ENCODE peak calls at places on chromosome 9, in four cellular contexts. One of them, this sample, is unnamed.

GRCh38 chr9:14554866-14555265 is 138.4 kb downstream of the ZDHHC21 start:
- DNase-seq in K562: no peak
- DNase-seq in IMR-90: no peak
- DNase-seq in GM12878: no peak
- DNase-seq in this sample: peak

GRCh38 chr9:84111726-84112125 is 131.1 kb downstream of the RMI1 start:
- DNase-seq in GM12878: no peak
- DNase-seq in K562: no peak
- DNase-seq in IMR-90: no peak
- DNase-seq in this sample: no peak

GRCh38 chr9:88007291-88007650 is 32.9 kb upstream of the CDK20 start:
- DNase-seq in IMR-90: no peak
- DNase-seq in K562: no peak
- DNase-seq in GM12878: no peak
- DNase-seq in this sample: no peak

GRCh38 chr9:7363777-7364477 is 435.7 kb downstream of the DMAC1 start:
- DNase-seq in K562: no peak
- DNase-seq in GM12878: no peak
- DNase-seq in IMR-90: no peak
- DNase-seq in this sample: no peak

GRCh38 chr9:111016046-111017026 is 21.9 kb downstream of the LPAR1 start:
- DNase-seq in IMR-90: peak
- DNase-seq in GM12878: no peak
- DNase-seq in K562: no peak
- DNase-seq in this sample: peak

GRCh38 chr9:94173632-94174031 is 85.5 kb upstream of the ZNF169 start:
- DNase-seq in K562: no peak
- DNase-seq in GM12878: no peak
- DNase-seq in IMR-90: no peak
- DNase-seq in this sample: no peak

GRCh38 chr9:14722391-14723035 is at the start of gene CER1:
- DNase-seq in IMR-90: no peak
- DNase-seq in GM12878: no peak
- DNase-seq in K562: no peak
- DNase-seq in this sample: no peak

GRCh38 chr9:127588740-127589506 is 23.2 kb upstream of the STXBP1 start:
- DNase-seq in IMR-90: no peak
- DNase-seq in GM12878: no peak
- DNase-seq in K562: no peak
- DNase-seq in this sample: peak

GRCh38 chr9:35162605-35163315 is 951 bp downstream of the UNC13B start:
- DNase-seq in IMR-90: no peak
- DNase-seq in K562: no peak
- DNase-seq in GM12878: no peak
- DNase-seq in this sample: peak

GRCh38 chr9:134601764-134602163 is 39.8 kb upstream of the COL5A1 start:
- DNase-seq in K562: no peak
- DNase-seq in GM12878: no peak
- DNase-seq in IMR-90: peak
- DNase-seq in this sample: no peak

GRCh38 chr9:98950262-98950661 is 6.6 kb downstream of the COL15A1 start:
- DNase-seq in IMR-90: no peak
- DNase-seq in K562: no peak
- DNase-seq in GM12878: no peak
- DNase-seq in this sample: no peak

GRCh38 chr9:81393985-81394811 is 295.1 kb downstream of the TLE1 start:
- DNase-seq in K562: no peak
- DNase-seq in IMR-90: peak
- DNase-seq in GM12878: no peak
- DNase-seq in this sample: no peak

GRCh38 chr9:127209220-127209619 is 55.4 kb upstream of the GARNL3 start:
- DNase-seq in K562: peak
- DNase-seq in GM12878: no peak
- DNase-seq in IMR-90: no peak
- DNase-seq in this sample: no peak

GRCh38 chr9:2465921-2466460 is 155.6 kb upstream of the VLDLR start:
- DNase-seq in GM12878: peak
- DNase-seq in K562: no peak
- DNase-seq in IMR-90: peak
- DNase-seq in this sample: no peak

GRCh38 chr9:2570615-2571479 is 50.7 kb upstream of the VLDLR start:
- DNase-seq in K562: peak
- DNase-seq in IMR-90: peak
- DNase-seq in GM12878: peak
- DNase-seq in this sample: peak

GRCh38 chr9:107136296-107136695 is 146.8 kb upstream of the RAD23B start:
- DNase-seq in IMR-90: no peak
- DNase-seq in GM12878: no peak
- DNase-seq in K562: no peak
- DNase-seq in this sample: no peak

GRCh38 chr9:93097496-93098205 is 1.6 kb downstream of the CARD19 start:
- DNase-seq in K562: no peak
- DNase-seq in GM12878: no peak
- DNase-seq in IMR-90: peak
- DNase-seq in this sample: peak

GRCh38 chr9:112866662-112867274 is 23.9 kb downstream of the SLC46A2 start:
- DNase-seq in K562: peak
- DNase-seq in IMR-90: peak
- DNase-seq in GM12878: no peak
- DNase-seq in this sample: no peak

GRCh38 chr9:112334319-112334828 is 955 bp upstream of the PTBP3 start:
- DNase-seq in IMR-90: peak
- DNase-seq in K562: peak
- DNase-seq in GM12878: no peak
- DNase-seq in this sample: peak

GRCh38 chr9:34513567-34514214 is 9.1 kb downstream of the ENHO start:
- DNase-seq in IMR-90: no peak
- DNase-seq in GM12878: no peak
- DNase-seq in K562: no peak
- DNase-seq in this sample: no peak

GRCh38 chr9:87657893-87658292 is 68.0 kb upstream of the CTSL start:
- DNase-seq in IMR-90: no peak
- DNase-seq in K562: no peak
- DNase-seq in GM12878: no peak
- DNase-seq in this sample: no peak

GRCh38 chr9:107086460-107086859 is 196.6 kb upstream of the RAD23B start:
- DNase-seq in IMR-90: no peak
- DNase-seq in K562: no peak
- DNase-seq in GM12878: no peak
- DNase-seq in this sample: no peak

GRCh38 chr9:106529616-106530015 is 333.4 kb upstream of the ZNF462 start:
- DNase-seq in K562: no peak
- DNase-seq in IMR-90: no peak
- DNase-seq in GM12878: no peak
- DNase-seq in this sample: no peak

GRCh38 chr9:106707291-106707690 is 155.7 kb upstream of the ZNF462 start:
- DNase-seq in IMR-90: no peak
- DNase-seq in GM12878: no peak
- DNase-seq in K562: no peak
- DNase-seq in this sample: no peak

GRCh38 chr9:33172735-33173238 is 5.7 kb upstream of the B4GALT1 start:
- DNase-seq in K562: no peak
- DNase-seq in IMR-90: no peak
- DNase-seq in GM12878: no peak
- DNase-seq in this sample: no peak

GRCh38 chr9:126147620-126148522 is 178.8 kb upstream of the MVB12B start:
- DNase-seq in K562: no peak
- DNase-seq in GM12878: no peak
- DNase-seq in IMR-90: no peak
- DNase-seq in this sample: no peak

GRCh38 chr9:504921-505821 is 290.5 kb downstream of the DOCK8 start:
- DNase-seq in GM12878: no peak
- DNase-seq in IMR-90: no peak
- DNase-seq in K562: peak
- DNase-seq in this sample: peak

DNA sequence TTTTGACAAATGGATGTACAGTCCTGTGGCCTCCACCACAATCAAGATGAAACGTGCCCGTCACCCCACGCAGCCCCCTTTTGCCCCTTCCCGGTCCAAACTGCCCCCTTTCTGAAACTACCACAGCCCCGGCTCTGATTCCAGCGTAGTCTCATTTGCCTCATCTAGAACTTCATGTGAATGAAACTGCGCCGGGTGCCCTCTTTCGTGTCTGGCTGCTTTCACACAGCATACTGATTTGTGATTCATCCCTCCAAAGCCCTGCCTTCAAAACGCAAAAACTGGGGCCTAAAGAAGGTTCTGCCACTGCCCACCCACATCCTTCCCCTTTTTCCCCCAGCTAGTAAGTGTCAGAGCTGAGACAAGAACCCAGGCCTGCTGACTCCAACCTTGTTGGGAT is 31.5 kb upstream of the NCS1 start:
- DNase-seq in IMR-90: no peak
- DNase-seq in GM12878: no peak
- DNase-seq in K562: no peak
- DNase-seq in this sample: no peak
- TF ChIP-seq FOS in IMR-90: no peak
- TF ChIP-seq FOS in GM12878: no peak
- TF ChIP-seq FOS in K562: no peak
- TF ChIP-seq FOS in this sample: no peak

GRCh38 chr9:72996684-72997314 is 43.9 kb upstream of the ALDH1A1 start:
- DNase-seq in K562: no peak
- DNase-seq in GM12878: no peak
- DNase-seq in IMR-90: no peak
- DNase-seq in this sample: peak

GRCh38 chr9:72995131-72996024 is 42.5 kb upstream of the ALDH1A1 start:
- DNase-seq in IMR-90: no peak
- DNase-seq in K562: no peak
- DNase-seq in GM12878: no peak
- DNase-seq in this sample: no peak

GRCh38 chr9:72998363-72998762 is 45.5 kb upstream of the ALDH1A1 start:
- DNase-seq in K562: no peak
- DNase-seq in IMR-90: no peak
- DNase-seq in GM12878: no peak
- DNase-seq in this sample: no peak

GRCh38 chr9:72996106-72996505 is 43.3 kb upstream of the ALDH1A1 start:
- DNase-seq in IMR-90: no peak
- DNase-seq in K562: no peak
- DNase-seq in GM12878: no peak
- DNase-seq in this sample: peak

GRCh38 chr9:72997387-72997995 is 44.6 kb upstream of the ALDH1A1 start:
- DNase-seq in K562: no peak
- DNase-seq in IMR-90: no peak
- DNase-seq in GM12878: no peak
- DNase-seq in this sample: peak
- H3K4me3 ChIP-seq in K562: no peak
- H3K4me3 ChIP-seq in IMR-90: no peak
- H3K4me3 ChIP-seq in GM12878: no peak
- H3K4me3 ChIP-seq in this sample: peak

DNA sequence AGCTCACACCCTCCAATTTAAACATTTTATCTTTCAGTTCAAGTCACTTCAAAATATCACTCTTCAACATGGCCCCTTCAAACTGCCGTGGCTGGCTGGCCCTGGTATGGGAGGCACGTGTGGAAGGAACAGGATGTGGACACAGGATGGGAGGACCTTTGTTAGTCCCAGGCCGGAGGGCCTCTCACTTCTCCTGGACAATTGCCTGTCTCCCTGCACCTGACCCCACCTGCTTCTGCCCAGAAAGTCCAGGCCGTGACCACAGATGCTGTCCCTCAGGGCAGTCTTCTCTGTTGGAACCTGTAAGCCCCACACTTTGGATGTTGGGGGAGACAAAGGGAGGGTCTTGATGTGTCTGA is 19.4 kb downstream of the AMBP start:
- DNase-seq in K562: no peak
- DNase-seq in GM12878: no peak
- DNase-seq in IMR-90: no peak
- DNase-seq in this sample: no peak
- TF ChIP-seq FOS in K562: no peak
- TF ChIP-seq FOS in GM12878: no peak
- TF ChIP-seq FOS in IMR-90: no peak
- TF ChIP-seq FOS in this sample: no peak

DNA sequence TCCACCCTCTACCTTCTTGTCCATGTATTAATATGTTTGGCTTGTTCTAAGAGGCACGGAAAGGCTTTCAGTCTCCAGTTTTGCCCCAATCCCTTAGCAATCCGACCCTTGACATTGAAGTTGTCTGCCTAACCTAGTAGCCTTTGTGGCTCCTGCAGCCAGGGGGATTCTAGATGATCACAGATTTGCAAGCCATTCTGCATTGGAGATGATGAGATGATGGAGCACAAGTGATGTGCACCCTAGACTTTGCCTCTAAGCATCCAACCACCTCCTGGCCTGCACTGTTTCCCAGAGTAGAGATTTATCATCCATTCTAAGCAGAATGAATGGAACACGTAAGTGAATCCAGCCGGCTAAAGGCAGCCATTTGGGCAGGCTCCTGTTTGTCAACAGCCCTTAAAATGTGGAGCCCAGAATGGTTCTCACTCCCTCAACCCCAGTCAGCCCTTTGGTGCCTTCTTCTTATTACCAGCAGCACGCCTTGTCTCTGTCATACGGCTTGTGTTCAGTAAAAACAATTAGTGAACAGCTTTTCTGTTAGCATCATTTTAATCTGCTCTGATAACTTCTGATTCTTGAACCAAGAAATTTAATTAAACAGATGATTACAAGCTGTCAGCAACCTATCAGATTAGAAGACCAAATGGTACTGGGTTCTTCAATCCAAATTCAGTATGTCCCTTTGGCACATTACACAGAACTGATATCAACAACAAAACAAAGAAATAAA is 5.7 kb upstream of the TRAF1 start:
- DNase-seq in K562: no peak
- DNase-seq in GM12878: no peak
- DNase-seq in IMR-90: no peak
- DNase-seq in this sample: no peak
- H3K4me3 ChIP-seq in K562: no peak
- H3K4me3 ChIP-seq in GM12878: peak
- H3K4me3 ChIP-seq in IMR-90: no peak
- H3K4me3 ChIP-seq in this sample: no peak

GRCh38 chr9:108787664-108788048 is 68.1 kb downstream of the ACTL7B start:
- DNase-seq in GM12878: no peak
- DNase-seq in K562: no peak
- DNase-seq in IMR-90: no peak
- DNase-seq in this sample: no peak

GRCh38 chr9:108786322-108786721 is 69.5 kb downstream of the ACTL7B start:
- DNase-seq in IMR-90: no peak
- DNase-seq in K562: no peak
- DNase-seq in GM12878: no peak
- DNase-seq in this sample: no peak

GRCh38 chr9:108784998-108785397 is 70.8 kb downstream of the ACTL7B start:
- DNase-seq in IMR-90: no peak
- DNase-seq in GM12878: no peak
- DNase-seq in K562: no peak
- DNase-seq in this sample: no peak

GRCh38 chr9:108789742-108790141 is 66.0 kb downstream of the ACTL7B start:
- DNase-seq in IMR-90: no peak
- DNase-seq in GM12878: no peak
- DNase-seq in K562: no peak
- DNase-seq in this sample: no peak

GRCh38 chr9:108786756-108787663 is 68.8 kb downstream of the ACTL7B start:
- DNase-seq in IMR-90: peak
- DNase-seq in GM12878: no peak
- DNase-seq in K562: no peak
- DNase-seq in this sample: no peak
- TF ChIP-seq FOS in IMR-90: no peak
- TF ChIP-seq FOS in GM12878: no peak
- TF ChIP-seq FOS in K562: no peak
- TF ChIP-seq FOS in this sample: no peak

GRCh38 chr9:129639756-129640085 is 2.2 kb downstream of the ASB6 start:
- DNase-seq in K562: no peak
- DNase-seq in GM12878: no peak
- DNase-seq in IMR-90: no peak
- DNase-seq in this sample: no peak
- H3K4me3 ChIP-seq in K562: no peak
- H3K4me3 ChIP-seq in GM12878: no peak
- H3K4me3 ChIP-seq in IMR-90: no peak
- H3K4me3 ChIP-seq in this sample: no peak